ENCODE peak calls at places on chromosomes 5 and 9, in seven cellular contexts. L, M, U, A, B, C and S are unnamed samples.

GRCh38 chr5:107154598-107154997 is 516.1 kb downstream of the EFNA5 start:
- DNase-seq in L (peak), M (no peak), U (no peak), A (no peak), B (no peak), C (no peak), S (no peak)

GRCh38 chr5:179475211-179475840 is 75.0 kb upstream of the RUFY1 start:
- DNase-seq in L (no peak), M (no peak), U (no peak), A (no peak), B (no peak), C (no peak), S (no peak)

GRCh38 chr5:161373345-161373707 is 173.2 kb downstream of the GABRB2 start:
- DNase-seq in L (no peak), M (no peak), U (no peak), A (no peak), B (no peak), C (no peak), S (no peak)

GRCh38 chr9:108477538-108478006 is 378.2 kb downstream of the ACTL7B start:
- DNase-seq in L (no peak), M (no peak), U (no peak), A (no peak), B (no peak), C (peak), S (peak)

GRCh38 chr9:33510264-33511183 is 13.5 kb upstream of the ANKRD18B start:
- DNase-seq in L (peak), M (peak), U (peak), A (peak), B (peak), C (peak), S (peak)

GRCh38 chr5:180138976-180139730 is 67.6 kb upstream of the RNF130 start:
- DNase-seq in L (no peak), M (no peak), U (no peak), A (peak), B (no peak), C (no peak), S (no peak)

GRCh38 chr5:108634951-108635288 is 112.8 kb upstream of the FER start:
- DNase-seq in L (no peak), M (no peak), U (no peak), A (no peak), B (no peak), C (no peak), S (no peak)

GRCh38 chr9:133989554-133990365 is 2.4 kb downstream of the VAV2 start:
- DNase-seq in L (no peak), M (peak), U (no peak), A (no peak), B (no peak), C (no peak), S (no peak)

GRCh38 chr9:131274674-131275331 is 1.5 kb downstream of the FAM78A start:
- DNase-seq in L (no peak), M (no peak), U (peak), A (no peak), B (peak), C (no peak), S (no peak)

GRCh38 chr9:131272212-131272611 is 4.1 kb downstream of the FAM78A start:
- DNase-seq in L (no peak), M (no peak), U (no peak), A (no peak), B (peak), C (no peak), S (no peak)

GRCh38 chr9:131273146-131273545 is 3.2 kb downstream of the FAM78A start:
- DNase-seq in L (no peak), M (no peak), U (peak), A (no peak), B (peak), C (no peak), S (no peak)

GRCh38 chr9:131275332-131276106 is 791 bp downstream of the FAM78A start:
- DNase-seq in L (no peak), M (no peak), U (peak), A (no peak), B (peak), C (no peak), S (no peak)

GRCh38 chr9:131273791-131274673 is 2.3 kb downstream of the FAM78A start:
- DNase-seq in L (no peak), M (no peak), U (no peak), A (no peak), B (no peak), C (no peak), S (no peak)
- TF ChIP-seq CTCF in L (no peak), M (no peak), U (no peak), A (no peak), B (no peak), C (no peak), S (no peak)

GRCh38 chr9:89225587-89225986 is 47.0 kb upstream of the SHC3 start:
- DNase-seq in L (no peak), M (no peak), U (no peak), A (no peak), B (no peak), C (peak), S (no peak)
- TF ChIP-seq CTCF in L (no peak), M (no peak), U (no peak), A (no peak), B (no peak), C (no peak), S (no peak)

GRCh38 chr5:122701640-122702523 is 73.0 kb upstream of the SNX2 start:
- DNase-seq in L (no peak), M (no peak), U (no peak), A (no peak), B (no peak), C (no peak), S (no peak)

GRCh38 chr5:122703214-122703613 is 71.7 kb upstream of the SNX2 start:
- DNase-seq in L (no peak), M (no peak), U (no peak), A (no peak), B (no peak), C (peak), S (no peak)

GRCh38 chr5:122705876-122706275 is 69.0 kb upstream of the SNX2 start:
- DNase-seq in L (no peak), M (no peak), U (no peak), A (no peak), B (no peak), C (peak), S (no peak)

GRCh38 chr5:122702524-122702875 is 72.4 kb upstream of the SNX2 start:
- DNase-seq in L (no peak), M (no peak), U (no peak), A (no peak), B (no peak), C (no peak), S (no peak)

DNA sequence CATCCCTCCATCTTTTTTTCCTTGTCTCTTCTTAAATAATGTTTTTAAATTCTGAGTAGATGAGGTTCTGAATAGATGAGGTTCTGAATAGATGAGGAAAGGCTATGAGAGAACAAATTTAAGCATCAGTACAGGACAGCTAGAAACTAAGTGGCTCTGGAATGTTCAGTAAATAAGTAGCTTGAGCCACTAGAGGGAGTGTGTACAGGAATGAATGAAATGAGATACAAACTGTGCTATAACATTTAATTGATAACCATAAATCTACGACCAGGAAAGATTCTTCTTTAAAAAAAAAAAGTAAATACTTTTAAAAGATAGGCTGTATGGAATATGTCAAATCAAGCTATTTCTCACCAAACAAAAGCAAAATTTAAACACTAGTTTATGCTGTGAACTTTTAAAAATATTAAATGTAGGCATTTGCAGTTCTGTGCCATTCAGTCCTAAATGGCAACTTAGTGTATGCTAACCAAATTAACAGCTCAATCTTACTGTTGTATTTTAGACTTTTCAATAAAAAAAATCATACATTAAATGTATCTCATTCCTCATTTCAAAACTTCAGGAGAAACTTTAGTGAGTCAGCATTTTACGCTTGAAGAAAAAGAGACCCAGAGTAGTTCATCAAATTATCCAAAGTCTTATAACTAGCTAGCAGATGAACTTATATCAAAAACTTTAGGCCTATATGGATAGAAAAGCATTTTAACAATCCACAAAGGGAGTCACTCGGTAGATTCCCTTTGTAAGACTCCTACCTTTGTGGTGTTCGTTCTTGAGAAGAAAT is 70.4 kb upstream of the SNX2 start:
- DNase-seq in L (no peak), M (no peak), U (no peak), A (no peak), B (no peak), C (peak), S (peak)
- TF ChIP-seq CTCF in L (peak), M (peak), U (peak), A (no peak), B (peak), C (peak), S (peak)

GRCh38 chr5:153782589-153783238 is 256.0 kb downstream of the FAM114A2 start:
- DNase-seq in L (no peak), M (no peak), U (no peak), A (no peak), B (no peak), C (peak), S (peak)
- TF ChIP-seq CTCF in L (no peak), M (no peak), U (no peak), A (no peak), B (no peak), C (peak), S (no peak)

GRCh38 chr5:176474476-176474875 is 26.3 kb downstream of the FAF2 start:
- DNase-seq in L (no peak), M (no peak), U (no peak), A (no peak), B (no peak), C (no peak), S (no peak)
- TF ChIP-seq CTCF in L (no peak), M (no peak), U (no peak), A (no peak), B (no peak), C (no peak), S (no peak)

DNA sequence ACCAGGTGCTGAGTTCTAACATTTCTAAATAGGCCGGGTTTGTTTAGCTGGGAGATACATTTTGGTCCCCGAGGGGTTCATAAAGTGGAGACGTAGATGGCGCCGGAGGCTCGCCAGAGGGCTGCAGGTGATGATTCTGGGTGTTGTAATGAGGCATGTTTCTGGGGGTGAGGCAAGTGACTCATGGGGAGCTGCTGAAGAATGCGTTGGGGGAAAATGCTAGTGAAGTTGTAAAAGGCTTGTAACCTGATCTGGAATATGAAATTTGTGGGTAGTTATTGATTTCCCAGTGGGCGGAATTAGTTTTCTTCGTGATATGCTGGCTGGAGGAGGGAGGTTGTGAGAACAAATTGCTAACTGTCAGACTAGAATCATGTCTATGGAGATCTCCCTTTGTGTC is 158.2 kb downstream of the DOCK2 start:
- DNase-seq in L (no peak), M (no peak), U (no peak), A (no peak), B (no peak), C (no peak), S (no peak)
- TF ChIP-seq CTCF in L (no peak), M (no peak), U (no peak), A (no peak), B (no peak), C (no peak), S (no peak)

GRCh38 chr5:89204766-89205165 is 321.8 kb upstream of the MEF2C start:
- DNase-seq in L (no peak), M (no peak), U (no peak), A (no peak), B (no peak), C (no peak), S (no peak)
- TF ChIP-seq CTCF in L (no peak), M (no peak), U (no peak), A (no peak), B (no peak), C (no peak), S (no peak)